ENCODE peak calls at places on chromosomes 16 and 17, in eight cellular contexts. E, F, X, L, T, J, U and D are unnamed samples.

GRCh38 chr16:84718-85452 is 6.9 kb downstream of the MPG start:
- DNase-seq in T (peak; percentile 92), F (peak; percentile 94), U (no peak), X (peak; percentile 93), E (peak; percentile 91), L (no peak), J (peak; percentile 95), D (no peak)

GRCh38 chr17:50064253-50064991 is 8.5 kb downstream of the ITGA3 start:
- DNase-seq in J (peak; percentile 89), U (no peak), L (peak; percentile 94), F (peak; percentile 94), T (no peak), X (peak; percentile 94), E (peak; percentile 97), D (peak; percentile 62)

GRCh38 chr17:69523252-69523861 is 108.9 kb downstream of the MAP2K6 start:
- DNase-seq in E (peak; percentile 58), J (no peak), L (peak; percentile 72), T (peak; percentile 28), X (peak; percentile 70), U (no peak), F (peak; percentile 67), D (no peak)

GRCh38 chr16:31708348-31708747 is 165.3 kb upstream of the ZNF267 start:
- DNase-seq in X (no peak), L (no peak), F (no peak), U (no peak), E (no peak), J (no peak), T (no peak), D (no peak)

GRCh38 chr17:80187493-80187892 is 17.7 kb downstream of the CARD14 start:
- DNase-seq in L (no peak), J (no peak), F (peak; percentile 64), X (peak; percentile 65), T (no peak), U (no peak), E (peak; percentile 56), D (no peak)

GRCh38 chr17:19728114-19728495 is 11.7 kb upstream of the SLC47A2 start:
- DNase-seq in F (peak; percentile 96), L (peak; percentile 69), T (no peak), U (no peak), X (peak; percentile 89), E (peak; percentile 89), J (no peak), D (peak; percentile 64)

GRCh38 chr17:56146005-56146404 is 7.3 kb upstream of the ANKFN1 start:
- DNase-seq in T (no peak), J (no peak), E (no peak), X (no peak), L (no peak), F (no peak), U (no peak), D (no peak)

GRCh38 chr16:8908779-8909468 is 26.8 kb downstream of the LITAFD start:
- DNase-seq in J (no peak), F (no peak), X (no peak), U (no peak), E (peak; percentile 78), T (no peak), L (no peak), D (no peak)

GRCh38 chr16:78189121-78189520 is 89.7 kb downstream of the WWOX start:
- DNase-seq in E (no peak), U (no peak), J (no peak), T (no peak), X (no peak), L (no peak), F (no peak), D (no peak)

GRCh38 chr17:81258292-81258691 is 19.2 kb downstream of the NDUFAF8 start:
- DNase-seq in F (no peak), L (no peak), T (no peak), X (no peak), J (no peak), E (no peak), U (peak; percentile 51), D (no peak)
- TF ChIP-seq CTCF in F (no peak), L (no peak), T (no peak), X (no peak), J (no peak), E (no peak), U (no peak), D (no peak)

GRCh38 chr16:50547340-50547865 is 793 bp upstream of the NKD1 start:
- DNase-seq in E (no peak), L (peak; percentile 38), T (peak; percentile 72), F (peak; percentile 1), X (peak; percentile 10), U (peak; percentile 62), J (no peak), D (no peak)
- TF ChIP-seq CTCF in E (no peak), L (no peak), T (peak; percentile 33), F (no peak), X (peak; percentile 15), U (no peak), J (peak; percentile 43), D (no peak)

GRCh38 chr16:30378236-30379164 is 3.9 kb downstream of the SEPTIN1 start:
- DNase-seq in E (peak; percentile 98), U (peak; percentile 100), J (peak; percentile 85), F (peak; percentile 99), X (peak; percentile 99), L (peak; percentile 98), T (peak; percentile 100), D (peak; percentile 98)
- TF ChIP-seq CTCF in E (peak; percentile 20), U (no peak), J (peak; percentile 38), F (peak; percentile 29), X (peak; percentile 25), L (no peak), T (no peak), D (no peak)

DNA sequence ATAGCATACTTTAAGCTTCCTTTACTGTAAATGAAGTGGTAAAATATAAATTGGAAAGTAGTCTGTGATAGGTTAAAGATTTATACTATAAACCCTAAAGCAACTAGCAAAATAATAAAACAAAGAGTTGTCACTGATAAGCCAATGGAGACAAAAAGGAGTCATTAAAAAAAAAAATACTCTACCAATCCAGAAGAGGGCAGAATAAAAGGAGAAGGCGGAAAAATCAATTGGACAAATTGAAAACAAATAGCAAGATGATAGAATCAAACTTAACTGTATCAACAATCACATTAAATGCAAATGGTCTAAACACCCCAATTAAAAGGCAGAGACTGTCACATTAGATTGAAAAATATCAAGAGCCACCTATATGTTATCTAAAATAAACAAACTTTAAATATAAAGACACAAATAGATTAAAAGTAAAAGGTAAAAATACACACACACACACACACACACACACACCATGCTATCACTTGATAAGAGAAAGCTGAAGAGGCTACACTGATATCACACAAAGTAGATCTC is 71.8 kb downstream of the CACNG1 start:
- DNase-seq in U (no peak), T (no peak), E (no peak), J (no peak), X (no peak), L (no peak), F (no peak), D (no peak)
- TF ChIP-seq CTCF in U (no peak), T (no peak), E (no peak), J (no peak), X (no peak), L (peak; percentile 8), F (no peak), D (no peak)

GRCh38 chr16:57145964-57146647 is 39.7 kb downstream of the PSME3IP1 start:
- DNase-seq in J (no peak), E (no peak), T (no peak), U (no peak), F (no peak), X (no peak), L (no peak), D (peak; percentile 21)

GRCh38 chr16:57147381-57148191 is 38.3 kb downstream of the PSME3IP1 start:
- DNase-seq in F (peak; percentile 41), E (peak; percentile 36), T (no peak), U (no peak), L (no peak), X (peak; percentile 27), J (no peak), D (peak; percentile 13)

GRCh38 chr16:57148481-57148880 is 37.4 kb downstream of the PSME3IP1 start:
- DNase-seq in U (no peak), E (no peak), L (no peak), F (no peak), J (no peak), T (no peak), X (no peak), D (peak; percentile 1)

GRCh38 chr16:57145046-57145963 is 40.5 kb downstream of the PSME3IP1 start:
- DNase-seq in U (no peak), X (peak; percentile 29), J (no peak), E (no peak), F (peak; percentile 44), T (no peak), L (no peak), D (peak; percentile 15)

GRCh38 chr16:57146735-57147134 is 39.1 kb downstream of the PSME3IP1 start:
- DNase-seq in U (peak; percentile 51), J (no peak), L (peak; percentile 46), E (no peak), F (no peak), X (no peak), T (no peak), D (peak; percentile 10)
- TF ChIP-seq CTCF in U (peak; percentile 38), J (no peak), L (no peak), E (peak; percentile 29), F (peak; percentile 23), X (peak; percentile 24), T (no peak), D (no peak)